ENCODE peak calls at places on chromosomes 6 and 20, in ten cellular contexts. O is iPS DF 6.9; Q is upper lobe of right lung; F is Panc1; N is aorta; S is GM23248; Y is right cardiac atrium; R is lower lobe of right lung; G is CD8-positive, alpha-beta memory T cell; E is body of pancreas. Z is an unnamed sample. For H3K9me3, the result is how much of the 10 kb centered on the place peaks cover.

GRCh38 chr6:835476-836160 is 142.7 kb upstream of the EXOC2 start:
- DNase-seq in F (no peak), S (no peak), Y (no peak), R (no peak), E (no peak), G (no peak), O (no peak), Q (no peak), N (no peak), Z (no peak)

GRCh38 chr20:59123011-59123676 is 40.5 kb upstream of the ZNF831 start:
- DNase-seq in S (no peak), E (no peak), N (no peak), Q (no peak), Y (no peak), G (peak), F (no peak), R (no peak), O (no peak), Z (peak)

GRCh38 chr6:127148511-127148910 is 30.0 kb downstream of the RSPO3 start:
- DNase-seq in E (no peak), Q (no peak), F (no peak), N (no peak), R (no peak), G (no peak), S (peak), Y (no peak), O (no peak), Z (no peak)

GRCh38 chr6:106181664-106182418 is 95.7 kb downstream of the PRDM1 start:
- DNase-seq in G (no peak), O (no peak), F (no peak), N (no peak), Q (no peak), S (peak), E (no peak), R (no peak), Y (no peak), Z (no peak)

GRCh38 chr20:37053230-37053950 is 42.4 kb downstream of the RBL1 start:
- DNase-seq in F (no peak), Q (no peak), N (no peak), Y (no peak), S (peak), G (no peak), E (no peak), O (no peak), R (no peak), Z (no peak)

GRCh38 chr20:52793339-52793963 is 178.7 kb upstream of the TSHZ2 start:
- DNase-seq in N (no peak), S (no peak), Q (no peak), F (no peak), E (no peak), R (no peak), Y (no peak), O (no peak), G (no peak), Z (no peak)

GRCh38 chr6:157954150-157955117 is 27.2 kb upstream of the SYNJ2 start:
- DNase-seq in Q (no peak), S (peak), G (no peak), E (peak), R (no peak), O (no peak), F (no peak), Y (no peak), N (no peak), Z (peak)

GRCh38 chr6:13593103-13593502 is 18.7 kb downstream of the SIRT5 start:
- DNase-seq in N (no peak), G (no peak), O (no peak), Y (no peak), S (no peak), F (no peak), E (no peak), Q (no peak), R (no peak), Z (no peak)

GRCh38 chr6:70668499-70668812 is 773 bp downstream of the SMAP1 start:
- DNase-seq in E (no peak), S (peak), Y (no peak), F (no peak), Q (no peak), R (no peak), G (peak), O (no peak), N (no peak), Z (no peak)

GRCh38 chr6:149499066-149499465 is 14.3 kb upstream of the ZC3H12D start:
- DNase-seq in E (no peak), S (peak), F (peak), G (no peak), Y (no peak), Q (no peak), R (no peak), O (no peak), N (no peak), Z (no peak)

GRCh38 chr6:4280721-4281120 is 145.3 kb upstream of the ECI2 start:
- DNase-seq in Y (no peak), R (no peak), O (no peak), N (no peak), E (no peak), S (peak), F (no peak), Q (no peak), G (no peak), Z (no peak)

GRCh38 chr6:154329350-154330170 is 27.0 kb downstream of the IPCEF1 start:
- DNase-seq in Y (no peak), F (no peak), E (no peak), O (no peak), N (no peak), G (no peak), R (no peak), Q (no peak), S (peak), Z (no peak)

GRCh38 chr6:143863754-143864153 is 520 bp upstream of the ZC2HC1B start:
- DNase-seq in E (no peak), G (no peak), R (no peak), N (no peak), F (no peak), Y (no peak), O (no peak), Q (no peak), S (no peak), Z (no peak)

GRCh38 chr6:43188426-43188825 is 6.4 kb downstream of the CUL9 start:
- DNase-seq in F (no peak), R (no peak), G (no peak), S (no peak), N (peak), E (no peak), Q (no peak), O (no peak), Y (no peak), Z (no peak)

GRCh38 chr20:4726710-4727391 is 5.1 kb downstream of the PRND start:
- DNase-seq in Q (no peak), R (no peak), F (no peak), G (no peak), S (peak), E (peak), Y (no peak), N (no peak), O (no peak), Z (peak)

GRCh38 chr20:47559141-47559540 is 57.5 kb downstream of the NCOA3 start:
- DNase-seq in Y (no peak), F (no peak), N (no peak), O (no peak), R (no peak), G (no peak), E (no peak), S (no peak), Q (no peak), Z (no peak)

GRCh38 chr20:1367479-1367878 is 25.4 kb downstream of the FKBP1A start:
- DNase-seq in O (no peak), S (no peak), Y (no peak), E (no peak), G (no peak), Q (no peak), F (no peak), N (no peak), R (no peak), Z (no peak)

GRCh38 chr20:17142666-17143065 is 84.2 kb upstream of the PCSK2 start:
- DNase-seq in Q (no peak), E (no peak), O (no peak), G (no peak), Y (no peak), R (no peak), S (no peak), N (no peak), F (no peak), Z (no peak)

GRCh38 chr20:40361916-40362315 is 327.1 kb downstream of the MAFB start:
- DNase-seq in O (no peak), F (no peak), R (no peak), S (no peak), E (no peak), G (no peak), N (no peak), Q (no peak), Y (no peak), Z (no peak)

GRCh38 chr20:37398750-37399621 is 53.0 kb downstream of the SRC start:
- DNase-seq in F (no peak), Y (peak), O (no peak), G (no peak), N (no peak), S (peak), Q (no peak), R (no peak), E (no peak), Z (no peak)

GRCh38 chr6:27188885-27189418 is 58.5 kb upstream of the PRSS16 start:
- DNase-seq in Q (no peak), Y (peak), E (peak), R (peak), N (no peak), O (no peak), S (peak), F (no peak), G (peak), Z (peak)

GRCh38 chr20:57753332-57754164 is 43.7 kb upstream of the PMEPA1 start:
- DNase-seq in E (no peak), O (no peak), N (peak), R (no peak), S (no peak), G (no peak), Y (no peak), F (no peak), Q (peak), Z (no peak)

GRCh38 chr6:20441236-20441635 is 39.6 kb downstream of the E2F3 start:
- DNase-seq in Q (no peak), G (no peak), S (no peak), Y (no peak), R (no peak), N (no peak), O (no peak), F (no peak), E (no peak), Z (no peak)
- H3K27ac ChIP-seq in Q (no peak), G (no peak), S (no peak), Y (no peak), R (no peak), N (no peak), O (no peak), F (no peak), E (no peak), Z (no peak)

GRCh38 chr6:24752503-24752902 is 22.2 kb upstream of the GMNN start:
- DNase-seq in O (no peak), R (no peak), Y (no peak), G (no peak), S (no peak), N (no peak), Q (no peak), F (no peak), E (peak), Z (no peak)

GRCh38 chr6:24749292-24749691 is 25.4 kb upstream of the GMNN start:
- DNase-seq in Y (no peak), Q (no peak), N (no peak), S (no peak), O (no peak), F (no peak), R (no peak), E (no peak), G (no peak), Z (no peak)

GRCh38 chr6:24753545-24753944 is 21.2 kb upstream of the GMNN start:
- DNase-seq in N (no peak), Q (no peak), R (no peak), F (no peak), E (no peak), G (no peak), O (no peak), S (no peak), Y (no peak), Z (no peak)

GRCh38 chr6:24755284-24755683 is 19.5 kb upstream of the GMNN start:
- DNase-seq in Q (no peak), R (no peak), S (no peak), O (no peak), N (no peak), G (no peak), E (no peak), F (no peak), Y (no peak), Z (no peak)

GRCh38 chr6:24752917-24753486 is 21.7 kb upstream of the GMNN start:
- DNase-seq in S (no peak), N (no peak), Q (no peak), Y (no peak), E (no peak), F (no peak), R (no peak), G (no peak), O (no peak), Z (no peak)
- H3K9me3 ChIP-seq in S (under half), N (under half), Q (under half), Y (under half), E (under half), F (under half), R (under half), G (under half), O (under half), Z (under half)

GRCh38 chr6:7144810-7145209 is 37.0 kb downstream of the RREB1 start:
- DNase-seq in Y (no peak), O (no peak), G (no peak), F (no peak), R (no peak), E (no peak), S (no peak), N (no peak), Q (no peak), Z (no peak)
- H3K27ac ChIP-seq in Y (no peak), O (no peak), G (peak), F (peak), R (peak), E (peak), S (peak), N (no peak), Q (peak), Z (peak)

DNA sequence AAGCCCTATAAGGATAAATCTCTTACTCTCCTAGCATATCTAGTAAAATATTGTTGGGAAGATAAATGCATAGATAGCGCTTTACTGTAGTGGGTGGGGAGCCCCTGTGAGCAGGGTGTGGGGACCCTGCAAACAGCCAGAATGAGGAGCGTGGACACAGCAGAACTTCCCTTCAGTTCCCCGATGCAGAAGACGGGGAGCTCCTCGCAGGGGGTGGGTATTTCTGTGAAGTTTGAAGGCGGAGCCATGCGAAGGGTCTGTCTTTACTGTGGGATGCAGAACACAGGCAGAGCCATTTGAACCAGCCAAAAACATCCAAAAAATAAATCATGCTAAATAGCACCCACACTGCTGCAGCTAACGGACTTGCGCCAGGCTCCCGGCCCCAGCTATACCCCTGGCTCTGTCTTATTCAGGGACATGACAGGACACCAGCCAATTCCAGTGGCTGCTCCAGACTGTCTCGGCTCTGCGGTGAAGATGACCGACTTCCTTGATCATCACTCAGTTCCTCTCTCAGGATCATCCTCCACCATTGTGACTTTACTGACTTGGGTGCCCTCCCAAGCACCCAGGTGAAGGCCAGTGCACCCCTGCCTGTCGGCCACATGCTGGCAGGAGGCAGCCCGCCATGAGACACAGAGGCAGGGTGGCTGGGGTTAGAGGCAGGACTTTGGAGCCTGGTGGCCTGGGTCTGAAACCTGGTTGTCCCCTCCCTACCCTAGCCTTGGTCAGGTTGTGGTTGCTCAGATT is 134.5 kb downstream of the SMOC2 start:
- DNase-seq in Q (no peak), E (no peak), Y (no peak), N (peak), S (no peak), O (no peak), R (no peak), F (no peak), G (no peak), Z (no peak)
- H3K9me3 ChIP-seq in Q (under half), E (under half), Y (under half), N (under half), S (under half), O (under half), R (under half), F (under half), G (under half), Z (under half)

DNA sequence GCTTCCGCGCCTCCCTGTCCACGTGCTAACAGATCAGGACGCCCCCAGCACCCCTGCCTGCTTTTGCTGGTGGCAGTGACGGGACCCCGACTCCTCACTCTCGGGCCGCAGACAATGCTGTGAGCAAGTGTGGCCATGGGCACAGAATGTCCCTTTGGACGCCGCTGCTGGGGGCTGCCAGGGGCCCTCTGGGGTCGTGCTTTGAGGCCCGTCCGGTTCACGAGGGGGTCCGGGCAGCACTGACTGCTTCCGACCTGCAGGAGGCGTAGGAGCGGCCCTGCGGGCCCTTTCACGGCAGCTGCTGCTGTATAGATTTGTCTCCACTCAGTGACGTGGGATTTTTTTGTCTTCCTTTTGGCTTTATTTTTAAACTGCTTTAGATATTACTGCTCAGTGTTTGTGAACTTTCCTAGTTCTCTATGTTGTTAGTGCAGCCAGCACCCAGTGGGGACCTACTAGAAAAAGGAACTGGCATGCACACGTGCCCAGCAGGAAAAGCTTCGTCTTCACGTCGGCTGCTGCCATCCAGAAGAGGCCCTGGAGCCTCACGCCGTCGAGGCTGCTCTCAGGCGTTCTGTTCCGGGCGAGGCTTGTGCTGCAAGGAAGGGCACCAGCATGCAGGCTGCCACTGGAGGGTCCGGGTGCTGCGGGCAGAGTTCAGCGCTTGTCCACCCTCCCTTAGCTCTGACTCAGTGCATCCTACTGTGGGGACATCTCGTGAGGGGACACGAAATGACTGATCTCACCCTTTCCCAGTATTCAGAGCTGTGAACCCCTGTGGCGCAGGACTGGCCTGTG is 21.7 kb downstream of the UCKL1 start:
- DNase-seq in G (no peak), Y (peak), Q (no peak), R (no peak), E (no peak), F (no peak), O (no peak), S (no peak), N (no peak), Z (no peak)
- H3K27ac ChIP-seq in G (no peak), Y (no peak), Q (no peak), R (no peak), E (no peak), F (no peak), O (no peak), S (no peak), N (no peak), Z (no peak)

GRCh38 chr20:25082498-25082873 is 545 bp upstream of the VSX1 start:
- DNase-seq in Y (no peak), O (no peak), S (no peak), E (no peak), Q (no peak), R (no peak), G (no peak), N (no peak), F (no peak), Z (no peak)
- H3K9me3 ChIP-seq in Y (under half), O (under half), S (under half), E (under half), Q (under half), R (under half), G (under half), N (under half), F (under half), Z (under half)

DNA sequence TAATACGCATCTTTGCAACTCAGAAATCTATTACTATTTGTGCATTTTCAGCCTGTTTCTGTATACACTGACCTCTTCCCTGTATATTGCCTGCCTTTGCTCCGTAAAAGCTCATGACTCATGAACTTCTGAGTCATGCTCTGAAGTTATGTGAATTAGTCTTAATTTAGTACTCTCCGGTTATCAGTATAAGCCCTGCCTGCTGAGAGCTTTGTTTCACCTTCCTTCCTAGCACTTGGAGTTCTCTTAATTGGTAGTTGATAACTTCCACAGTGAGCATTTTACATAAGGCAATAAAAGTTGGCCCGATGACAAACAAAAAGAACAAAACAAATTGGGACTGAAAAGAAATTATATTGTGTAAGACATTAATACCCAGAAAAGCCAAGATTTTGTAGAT is 231.4 kb downstream of the GJA1 start:
- DNase-seq in O (no peak), G (no peak), F (peak), S (peak), R (no peak), Y (no peak), Q (no peak), E (no peak), N (no peak), Z (no peak)
- H3K27ac ChIP-seq in O (no peak), G (no peak), F (no peak), S (peak), R (no peak), Y (no peak), Q (no peak), E (no peak), N (no peak), Z (no peak)

Z was measured in transverse colon.